ENCODE peak calls at places on chromosomes 13 and 19, in eight cellular contexts. R is CD8-positive, alpha-beta T cell; P is A549; D is HFF-Myc; U is right lobe of liver; X is ascending aorta; H is tibial artery; E is fibroblast of the aortic adventitia. O is an unnamed sample.

GRCh38 chr19:4057913-4058695 is 8.6 kb downstream of the ZBTB7A start:
- DNase-seq in H (peak), D (peak), U (peak), R (peak), X (peak), E (peak), P (peak), O (peak)

GRCh38 chr13:67117010-67117550 is 113.1 kb downstream of the PCDH9 start:
- DNase-seq in E (peak), P (no peak), H (no peak), U (no peak), X (no peak), R (no peak), D (no peak), O (no peak)

GRCh38 chr13:29908411-29908810 is 58.0 kb upstream of the UBL3 start:
- DNase-seq in P (no peak), E (peak), U (no peak), X (no peak), H (no peak), D (peak), R (no peak), O (no peak)

GRCh38 chr19:42325896-42326771 is 699 bp downstream of the MEGF8 start:
- DNase-seq in H (no peak), U (peak), X (no peak), E (no peak), R (no peak), P (no peak), D (no peak), O (no peak)

GRCh38 chr13:111567637-111568036 is 247.2 kb downstream of the TEX29 start:
- DNase-seq in U (no peak), R (no peak), D (no peak), X (no peak), E (no peak), P (no peak), H (no peak), O (no peak)

GRCh38 chr13:39945226-39945625 is 289.8 kb downstream of the COG6 start:
- DNase-seq in D (no peak), X (no peak), P (no peak), U (no peak), R (no peak), E (no peak), H (no peak), O (no peak)

GRCh38 chr13:83881031-83881727 is 1.1 kb downstream of the SLITRK1 start:
- DNase-seq in P (no peak), R (no peak), U (no peak), E (no peak), X (no peak), H (no peak), D (no peak), O (no peak)

GRCh38 chr13:109938255-109938936 is 152.0 kb upstream of the IRS2 start:
- DNase-seq in U (no peak), D (peak), X (no peak), H (no peak), P (no peak), R (no peak), E (peak), O (no peak)

GRCh38 chr19:55598034-55598433 is 1.3 kb downstream of the FIZ1 start:
- DNase-seq in X (no peak), P (no peak), R (no peak), D (no peak), U (no peak), E (no peak), H (no peak), O (no peak)

GRCh38 chr19:18469245-18470107 is 31.5 kb upstream of the ISYNA1 start:
- DNase-seq in D (no peak), P (peak), X (no peak), U (peak), H (no peak), R (peak), E (peak), O (no peak)

GRCh38 chr13:19148561-19148960 is 33.1 kb downstream of the TUBA3C start:
- DNase-seq in D (no peak), U (no peak), H (no peak), E (no peak), X (no peak), P (no peak), R (no peak), O (no peak)

GRCh38 chr19:6773323-6773931 is 919 bp downstream of the VAV1 start:
- DNase-seq in X (no peak), R (peak), P (no peak), E (no peak), H (no peak), U (peak), D (no peak), O (no peak)

GRCh38 chr13:97328222-97328790 is 105.7 kb upstream of the RAP2A start:
- DNase-seq in E (peak), X (no peak), U (no peak), H (no peak), P (peak), D (peak), R (no peak), O (no peak)

GRCh38 chr19:7870571-7871279 is 3.5 kb downstream of the PRR36 start:
- DNase-seq in P (peak), X (no peak), E (peak), H (no peak), D (no peak), U (no peak), R (no peak), O (no peak)

GRCh38 chr13:113202912-113203311 is 5.6 kb downstream of the PCID2 start:
- DNase-seq in U (no peak), P (no peak), E (peak), R (no peak), X (no peak), D (no peak), H (no peak), O (no peak)

GRCh38 chr13:39037410-39037879 is 444 bp downstream of the PROSER1 start:
- DNase-seq in U (no peak), P (no peak), H (no peak), R (peak), X (no peak), D (no peak), E (no peak), O (no peak)

GRCh38 chr19:52170863-52171320 is 529 bp downstream of the ZNF836 start:
- DNase-seq in D (no peak), H (peak), E (no peak), R (no peak), P (no peak), U (peak), X (no peak), O (peak)

GRCh38 chr19:38245826-38246498 is 10.2 kb downstream of the PPP1R14A start:
- DNase-seq in E (peak), R (no peak), X (no peak), U (no peak), P (no peak), D (no peak), H (peak), O (no peak)

GRCh38 chr13:52711277-52711676 is 28.3 kb downstream of the CNMD start:
- DNase-seq in R (no peak), E (no peak), P (no peak), D (peak), U (no peak), H (no peak), X (no peak), O (no peak)

GRCh38 chr19:46367434-46367833 is 20.5 kb downstream of the PPP5C start:
- DNase-seq in U (no peak), H (no peak), E (no peak), P (no peak), X (no peak), R (no peak), D (no peak), O (no peak)

GRCh38 chr13:32472194-32472621 is 44.3 kb upstream of the N4BP2L1 start:
- DNase-seq in X (no peak), D (no peak), P (no peak), H (no peak), U (no peak), R (no peak), E (peak), O (no peak)

GRCh38 chr19:17235618-17236413 is 9.8 kb downstream of the OCEL1 start:
- DNase-seq in E (peak), D (no peak), H (peak), U (peak), P (peak), X (no peak), R (peak), O (peak)

GRCh38 chr13:30739646-30740642 is 4.6 kb downstream of the ALOX5AP start:
- DNase-seq in E (peak), D (peak), X (no peak), P (peak), H (no peak), R (peak), U (no peak), O (no peak)

GRCh38 chr19:42254083-42254849 is 662 bp downstream of the ERF start:
- DNase-seq in H (peak), D (no peak), U (peak), X (no peak), P (peak), R (peak), E (no peak), O (peak)

GRCh38 chr19:8335343-8336071 is 7.6 kb downstream of the KANK3 start:
- DNase-seq in U (no peak), H (no peak), E (no peak), D (no peak), P (peak), X (no peak), R (no peak), O (no peak)

GRCh38 chr13:39051157-39051556 is 12.9 kb downstream of the NHLRC3 start:
- DNase-seq in U (no peak), E (peak), R (no peak), D (no peak), X (no peak), H (no peak), P (peak), O (no peak)

GRCh38 chr13:111940892-111941291 is 126.1 kb upstream of the SOX1 start:
- DNase-seq in E (no peak), H (no peak), R (no peak), D (no peak), X (no peak), U (no peak), P (no peak), O (no peak)

GRCh38 chr19:397941-398706 is 10.8 kb downstream of the C2CD4C start:
- DNase-seq in E (no peak), P (no peak), U (peak), D (no peak), H (no peak), X (no peak), R (no peak), O (no peak)

GRCh38 chr19:55447421-55448174 is 4.5 kb upstream of the SHISA7 start:
- DNase-seq in U (no peak), P (peak), D (no peak), R (no peak), X (no peak), H (no peak), E (peak), O (no peak)

GRCh38 chr19:28468701-28469459 is 744.1 kb downstream of the UQCRFS1 start:
- DNase-seq in X (no peak), H (no peak), R (peak), P (no peak), E (peak), D (no peak), U (peak), O (no peak)

GRCh38 chr13:71729441-71729840 is 137.6 kb downstream of the DACH1 start:
- DNase-seq in E (no peak), X (no peak), U (no peak), P (no peak), D (no peak), H (no peak), R (no peak), O (no peak)

GRCh38 chr19:43784251-43784980 is 3.6 kb upstream of the KCNN4 start:
- DNase-seq in H (peak), P (peak), D (peak), U (no peak), R (peak), E (peak), X (no peak), O (no peak)

GRCh38 chr19:5718579-5719273 is 1.2 kb downstream of the LONP1 start:
- DNase-seq in D (no peak), U (no peak), R (no peak), X (no peak), E (peak), P (peak), H (no peak), O (no peak)

GRCh38 chr19:55173717-55174409 is 6.2 kb downstream of the SYT5 start:
- DNase-seq in E (peak), X (no peak), U (peak), R (no peak), P (peak), H (no peak), D (no peak), O (no peak)

GRCh38 chr13:112910016-112910415 is 59.0 kb upstream of the MCF2L start:
- DNase-seq in H (no peak), P (no peak), E (peak), U (no peak), R (no peak), D (no peak), X (no peak), O (no peak)

GRCh38 chr13:71661921-71662320 is 205.1 kb downstream of the DACH1 start:
- DNase-seq in P (no peak), R (no peak), X (no peak), E (peak), D (peak), U (no peak), H (no peak), O (no peak)

GRCh38 chr13:91467236-91467635 is 68.8 kb downstream of the GPC5 start:
- DNase-seq in H (no peak), R (no peak), E (no peak), X (no peak), U (no peak), P (no peak), D (no peak), O (no peak)

GRCh38 chr19:8366961-8367326 is 3.0 kb downstream of the ANGPTL4 start:
- DNase-seq in E (peak), R (no peak), X (no peak), D (no peak), H (no peak), P (no peak), U (peak), O (no peak)

GRCh38 chr19:1227655-1228054 is 10.2 kb downstream of the CBARP start:
- DNase-seq in P (no peak), E (no peak), D (no peak), X (no peak), R (no peak), H (no peak), U (no peak), O (no peak)

GRCh38 chr13:98485561-98485960 is 91.3 kb downstream of the STK24 start:
- DNase-seq in E (no peak), U (no peak), D (no peak), R (no peak), X (no peak), H (no peak), P (no peak), O (no peak)

GRCh38 chr13:98487522-98487921 is 89.4 kb downstream of the STK24 start:
- DNase-seq in R (no peak), U (no peak), X (no peak), H (no peak), D (no peak), P (no peak), E (no peak), O (no peak)

GRCh38 chr13:98484289-98485219 is 92.4 kb downstream of the STK24 start:
- DNase-seq in X (peak), H (peak), P (peak), R (peak), U (peak), D (no peak), E (peak), O (peak)

GRCh38 chr13:98487016-98487415 is 89.9 kb downstream of the STK24 start:
- DNase-seq in U (no peak), X (no peak), E (no peak), R (no peak), P (no peak), H (no peak), D (no peak), O (no peak)

GRCh38 chr13:98486412-98486811 is 90.5 kb downstream of the STK24 start:
- DNase-seq in H (no peak), R (no peak), U (no peak), E (no peak), X (no peak), P (no peak), D (no peak), O (no peak)
- TF ChIP-seq CTCF in H (no peak), R (no peak), U (no peak), E (no peak), X (no peak), P (no peak), D (no peak), O (no peak)

DNA sequence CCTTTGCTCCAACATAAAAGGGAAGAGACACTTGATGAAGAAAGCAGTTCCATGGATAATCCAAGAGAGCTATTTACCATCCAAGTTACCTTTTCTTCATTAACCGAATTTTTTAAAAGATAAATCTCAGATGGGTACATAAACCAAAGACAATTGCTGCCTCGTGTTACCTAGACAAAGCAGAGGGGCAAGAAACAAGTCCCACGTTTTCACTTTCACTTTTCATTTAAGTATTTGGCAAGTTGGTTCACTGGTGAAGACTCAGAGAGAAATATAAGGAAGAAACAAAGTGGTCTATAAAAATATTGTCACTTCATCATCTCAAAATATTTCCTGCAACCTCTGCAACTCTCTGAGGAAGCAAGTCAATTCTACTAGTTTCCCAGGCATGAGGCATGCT is 446.1 kb downstream of the FGF14 start:
- DNase-seq in E (no peak), H (no peak), X (no peak), D (no peak), P (no peak), R (no peak), U (no peak), O (no peak)
- H3K4me3 ChIP-seq in E (no peak), H (no peak), X (no peak), D (no peak), P (no peak), R (no peak), U (no peak), O (no peak)

GRCh38 chr19:30085394-30085793 is 143.4 kb downstream of the URI1 start:
- DNase-seq in U (no peak), R (no peak), H (no peak), X (no peak), E (no peak), P (peak), D (no peak), O (no peak)
- TF ChIP-seq CTCF in U (no peak), R (no peak), H (no peak), X (no peak), E (no peak), P (peak), D (no peak), O (no peak)

DNA sequence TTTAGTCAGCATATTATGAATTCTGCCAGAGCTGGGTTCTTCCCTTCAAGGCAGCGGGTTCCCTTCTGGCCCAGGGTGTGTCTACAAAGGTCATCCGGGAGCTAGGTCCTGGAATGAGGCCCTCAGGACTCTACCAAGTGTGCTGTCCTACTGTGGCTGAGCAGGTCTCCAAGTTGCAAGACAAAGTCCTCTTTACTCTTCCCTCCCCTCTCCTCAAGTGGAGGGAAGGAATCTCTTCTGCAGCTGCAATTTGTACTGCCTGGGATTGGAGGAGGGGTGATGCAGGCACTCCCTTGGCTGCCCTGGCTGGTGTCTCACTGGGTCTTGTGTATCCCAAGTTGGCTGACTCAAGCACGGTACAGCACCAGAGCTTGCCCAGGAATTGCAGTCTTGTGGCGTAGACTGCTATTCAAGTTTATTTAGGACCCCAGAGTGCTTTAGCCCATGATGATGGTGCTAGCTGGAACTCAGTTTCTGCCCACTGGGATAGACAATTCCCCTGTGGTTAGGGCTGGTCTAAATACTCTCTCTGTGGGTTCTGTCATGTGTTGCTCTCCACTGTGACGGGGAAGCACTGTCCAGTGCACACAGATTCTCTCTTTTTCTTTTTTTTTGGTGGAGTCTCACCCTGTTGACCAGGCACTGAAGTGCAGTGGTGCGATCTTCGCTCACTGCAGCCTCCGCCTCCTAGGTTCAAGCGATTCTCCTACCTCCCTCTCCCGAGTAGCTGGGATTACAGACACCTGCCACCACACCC is 28.5 kb downstream of the RFC3 start:
- DNase-seq in H (no peak), P (no peak), E (no peak), U (no peak), D (no peak), X (no peak), R (no peak), O (no peak)
- H3K4me3 ChIP-seq in H (no peak), P (no peak), E (no peak), U (no peak), D (no peak), X (no peak), R (no peak), O (no peak)

GRCh38 chr19:11563530-11563929 is 4.5 kb upstream of the ELOF1 start:
- DNase-seq in H (no peak), D (no peak), E (no peak), U (no peak), P (no peak), X (no peak), R (no peak), O (no peak)

GRCh38 chr19:11556634-11557420 is 2.2 kb downstream of the ELOF1 start:
- DNase-seq in H (no peak), E (no peak), R (no peak), P (no peak), D (no peak), X (no peak), U (no peak), O (no peak)

GRCh38 chr19:11558881-11559828 is at the start of gene ELOF1:
- DNase-seq in P (peak), U (peak), X (peak), H (peak), E (peak), R (peak), D (peak), O (peak)

GRCh38 chr19:11555246-11555645 is 3.8 kb downstream of the ELOF1 start:
- DNase-seq in H (no peak), P (no peak), D (no peak), U (no peak), E (no peak), R (no peak), X (no peak), O (no peak)

GRCh38 chr19:11560404-11560988 is 1.5 kb upstream of the ELOF1 start:
- DNase-seq in D (peak), E (peak), X (no peak), H (no peak), U (no peak), P (peak), R (peak), O (no peak)
- TF ChIP-seq CTCF in D (peak), E (peak), X (peak), H (peak), U (peak), P (peak), R (peak), O (peak)

O was measured in coronary artery.